ENCODE peak calls at places on chromosome 12, in seven cellular contexts. X is AG09319, R is type B pancreatic cell, M is lower leg skin, P is epithelial cell of esophagus, S is neural crest cell, F is cardiac muscle cell. T is an unnamed sample.

GRCh38 chr12:69509308-69509736 is 39.1 kb downstream of the FRS2 start:
- DNase-seq in M (no peak), S (no peak), R (no peak), X (no peak), F (peak; percentile 30), P (no peak), T (no peak)

GRCh38 chr12:117583677-117584076 is 222.3 kb upstream of the NOS1 start:
- DNase-seq in M (no peak), P (no peak), X (no peak), S (no peak), R (no peak), F (no peak), T (no peak)

GRCh38 chr12:28870839-28871440 is 278.1 kb upstream of the FAR2 start:
- DNase-seq in X (no peak), S (no peak), R (no peak), P (peak; percentile 50), F (no peak), M (no peak), T (no peak)

GRCh38 chr12:79344855-79345840 is 345.6 kb downstream of the PAWR start:
- DNase-seq in P (peak; percentile 71), X (no peak), R (no peak), M (no peak), S (peak; percentile 18), F (peak; percentile 26), T (no peak)

GRCh38 chr12:45290218-45290609 is 74.3 kb downstream of the ANO6 start:
- DNase-seq in F (peak; percentile 81), R (no peak), S (no peak), X (no peak), P (peak; percentile 90), M (no peak), T (no peak)

GRCh38 chr12:62739266-62739831 is 195.6 kb downstream of the PPM1H start:
- DNase-seq in S (no peak), M (no peak), X (no peak), P (no peak), R (no peak), F (no peak), T (no peak)

GRCh38 chr12:30994274-30994673 is 67.7 kb downstream of the TSPAN11 start:
- DNase-seq in R (no peak), P (no peak), M (no peak), F (no peak), S (no peak), X (no peak), T (no peak)

GRCh38 chr12:131121705-131122405 is 168.1 kb downstream of the ADGRD1 start:
- DNase-seq in F (no peak), P (no peak), M (peak; percentile 71), X (no peak), R (peak; percentile 58), S (no peak), T (no peak)

GRCh38 chr12:128008341-128008740 is 258.6 kb upstream of the TMEM132C start:
- DNase-seq in P (peak; percentile 0), R (no peak), M (no peak), S (no peak), X (no peak), F (no peak), T (no peak)

GRCh38 chr12:108237272-108237671 is 101.8 kb downstream of the CMKLR1 start:
- DNase-seq in X (no peak), F (no peak), R (no peak), S (no peak), M (peak; percentile 25), P (no peak), T (no peak)

GRCh38 chr12:102690267-102690666 is 209.9 kb upstream of the IGF1 start:
- DNase-seq in F (no peak), X (no peak), S (no peak), M (no peak), R (no peak), P (no peak), T (no peak)

GRCh38 chr12:102696045-102696444 is 215.7 kb upstream of the IGF1 start:
- DNase-seq in P (no peak), X (no peak), R (no peak), M (no peak), F (no peak), S (no peak), T (no peak)

GRCh38 chr12:102689701-102690100 is 209.3 kb upstream of the IGF1 start:
- DNase-seq in X (no peak), F (no peak), R (no peak), M (no peak), S (no peak), P (no peak), T (no peak)

GRCh38 chr12:102694913-102695312 is 214.6 kb upstream of the IGF1 start:
- DNase-seq in X (no peak), M (no peak), P (no peak), R (no peak), F (no peak), S (no peak), T (no peak)

GRCh38 chr12:102691773-102692555 is 211.6 kb upstream of the IGF1 start:
- DNase-seq in P (no peak), X (no peak), M (no peak), S (no peak), R (no peak), F (no peak), T (no peak)
- TF ChIP-seq CTCF in P (no peak), X (no peak), M (no peak), S (no peak), R (no peak), F (no peak), T (no peak)

DNA sequence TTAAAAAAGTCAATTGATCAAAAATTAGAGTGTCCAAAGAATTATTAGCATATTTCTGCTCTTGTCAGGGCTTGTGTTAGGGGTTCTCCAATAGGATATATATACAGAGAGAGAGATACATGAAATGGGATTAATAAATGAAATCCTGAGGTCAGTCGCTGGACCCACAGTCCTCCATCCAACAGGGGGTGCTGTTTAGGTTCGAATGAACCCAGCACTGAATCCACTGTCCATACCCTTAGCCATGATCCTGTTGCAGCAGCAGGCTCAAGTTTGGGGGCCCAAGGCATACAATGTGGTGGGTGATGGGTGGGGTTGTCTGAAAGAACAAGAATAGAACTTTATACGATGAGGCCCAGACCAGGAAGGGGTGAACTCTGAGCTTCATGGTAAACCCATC is 780 bp upstream of the MYO1H start:
- DNase-seq in X (no peak), R (no peak), M (no peak), P (no peak), F (no peak), S (no peak), T (no peak)
- TF ChIP-seq CTCF in X (no peak), R (no peak), M (no peak), P (peak; percentile 5), F (no peak), S (no peak), T (no peak)

GRCh38 chr12:100868487-100868886 is 73.9 kb downstream of the ANO4 start:
- DNase-seq in P (peak; percentile 51), R (no peak), S (no peak), F (peak; percentile 34), X (no peak), M (no peak), T (no peak)
- TF ChIP-seq CTCF in P (peak; percentile 23), R (no peak), S (no peak), F (no peak), X (no peak), M (no peak), T (no peak)

DNA sequence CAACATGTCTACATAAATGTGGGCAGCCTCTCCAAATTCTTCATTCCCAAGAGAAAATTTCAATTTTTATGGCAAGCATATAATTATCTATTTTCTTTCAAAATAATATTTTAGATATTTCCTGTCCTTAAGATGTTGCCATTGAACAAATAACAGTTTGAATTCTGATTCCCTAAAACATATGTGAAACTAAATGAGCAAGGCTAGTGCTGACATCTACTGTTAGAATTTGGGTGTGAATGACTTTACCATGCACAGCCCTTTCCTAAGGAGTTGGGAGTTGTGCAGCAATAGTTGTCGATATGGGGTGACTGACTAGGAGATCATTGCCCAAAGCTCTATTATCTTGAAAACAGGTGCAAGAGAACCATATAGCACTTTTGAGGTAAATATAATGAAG is 108.2 kb upstream of the SLC38A4 start:
- DNase-seq in S (no peak), F (peak; percentile 77), R (no peak), P (peak; percentile 76), M (no peak), X (no peak), T (no peak)
- TF ChIP-seq CTCF in S (peak; percentile 70), F (peak; percentile 63), R (peak; percentile 68), P (peak; percentile 72), M (no peak), X (peak; percentile 65), T (no peak)

DNA sequence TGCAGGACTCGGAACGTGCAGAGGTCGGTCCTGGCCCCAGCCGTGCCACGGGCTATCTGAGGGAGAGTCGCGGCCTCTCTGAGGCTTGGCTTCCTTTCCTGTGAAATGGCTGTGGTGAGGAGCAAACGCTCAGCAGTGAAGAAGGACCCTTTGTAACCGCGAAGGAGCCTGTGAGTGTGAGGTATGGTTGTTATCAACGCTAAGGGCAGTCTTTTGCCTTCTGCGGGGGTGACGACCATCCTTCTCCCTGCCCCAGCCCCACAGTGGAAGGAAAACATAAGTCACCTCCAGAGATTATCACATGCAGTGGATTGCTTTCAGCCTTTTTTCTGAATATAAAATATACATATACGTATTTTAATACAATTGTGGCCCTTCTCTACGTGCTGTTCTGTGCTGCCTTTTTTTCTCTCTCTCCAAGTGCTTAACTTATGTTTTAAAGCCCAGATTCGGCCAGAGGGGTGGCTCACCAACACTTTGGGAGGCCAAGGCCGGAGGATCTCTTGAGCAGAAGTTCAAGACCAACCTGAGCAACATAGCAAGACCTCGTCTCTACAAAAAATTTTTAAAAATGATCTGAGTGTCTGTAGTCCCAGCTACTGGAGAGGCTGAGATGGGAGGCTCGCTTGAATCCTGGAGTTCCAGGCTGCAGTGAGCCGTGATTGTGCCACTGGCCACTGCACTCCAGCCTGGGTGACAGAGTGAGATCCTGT is 17.4 kb downstream of the TAMALIN start:
- DNase-seq in M (no peak), P (no peak), F (no peak), R (no peak), S (no peak), X (no peak), T (no peak)
- TF ChIP-seq CTCF in M (no peak), P (no peak), F (peak; percentile 18), R (peak; percentile 23), S (peak; percentile 37), X (no peak), T (no peak)

DNA sequence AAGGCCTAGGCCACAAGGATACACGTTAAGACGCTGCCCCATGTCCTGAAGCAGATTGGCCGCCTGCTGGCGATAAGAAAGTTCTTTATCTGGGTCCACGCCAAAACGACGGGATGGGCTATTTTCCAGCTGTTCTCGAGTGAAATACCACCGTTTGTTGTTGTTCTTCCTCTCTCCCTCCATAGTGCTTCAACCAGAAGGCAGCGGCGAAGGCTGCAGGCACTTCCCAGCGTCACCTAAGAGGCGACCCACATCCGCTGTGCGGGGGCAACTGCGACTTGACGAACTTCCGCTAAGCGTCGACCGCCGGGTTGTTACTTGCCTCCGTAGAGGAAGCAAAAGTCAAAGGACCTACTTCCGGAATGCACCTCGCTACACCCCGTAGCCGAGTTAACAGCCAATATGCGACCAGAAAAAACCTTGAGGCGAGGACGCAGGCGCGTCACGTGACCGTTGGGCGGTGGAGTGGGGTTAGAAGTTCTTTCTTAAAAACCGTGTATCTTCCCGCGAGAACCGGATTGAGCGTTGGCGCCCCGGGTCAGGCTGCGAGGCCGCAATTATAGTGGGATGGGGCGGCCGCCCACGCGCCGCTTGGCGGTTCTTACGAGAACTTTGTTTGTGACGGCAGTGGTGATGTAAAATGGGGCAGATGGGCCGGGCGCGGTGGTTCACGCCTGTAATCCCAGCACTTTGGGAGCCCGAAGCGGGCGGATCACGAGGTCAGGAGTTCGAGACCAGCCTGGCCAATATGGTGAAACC is at the start of gene CCNT1:
- DNase-seq in P (peak; percentile 100), F (peak; percentile 100), R (peak; percentile 97), M (peak; percentile 100), X (peak; percentile 100), S (peak; percentile 96), T (peak; percentile 96)
- TF ChIP-seq CTCF in P (peak; percentile 50), F (no peak), R (peak; percentile 56), M (no peak), X (peak; percentile 12), S (peak; percentile 47), T (peak; percentile 63)